ENCODE peak calls at places on chromosome 7, in nine cellular contexts. One of them, this sample, is unnamed.

GRCh38 chr7:138097064-138097741 is 20.9 kb downstream of the AKR1D1 start:
- DNase-seq in activated CD8-positive, alpha-beta memory T cell treated with anti-CD3 and anti-CD28 coated beads, Interleukin-2, amount 50 U/mL, for 48 hours: no peak
- DNase-seq in SJSA1: no peak
- DNase-seq in dermis microvascular lymphatic vessel endothelial cell: no peak
- DNase-seq in occipital lobe: no peak
- DNase-seq in M059J: peak
- DNase-seq in NCI-H460: peak
- DNase-seq in heart left ventricle: no peak
- DNase-seq in NB4: peak
- DNase-seq in this sample: no peak

GRCh38 chr7:27678617-27679260 is 16.1 kb upstream of the HIBADH start:
- DNase-seq in occipital lobe: no peak
- DNase-seq in M059J: peak
- DNase-seq in NB4: no peak
- DNase-seq in heart left ventricle: no peak
- DNase-seq in SJSA1: peak
- DNase-seq in activated CD8-positive, alpha-beta memory T cell treated with anti-CD3 and anti-CD28 coated beads, Interleukin-2, amount 50 U/mL, for 48 hours: no peak
- DNase-seq in dermis microvascular lymphatic vessel endothelial cell: no peak
- DNase-seq in NCI-H460: no peak
- DNase-seq in this sample: no peak

GRCh38 chr7:64887756-64888508 is 15.1 kb upstream of the ZNF273 start:
- DNase-seq in activated CD8-positive, alpha-beta memory T cell treated with anti-CD3 and anti-CD28 coated beads, Interleukin-2, amount 50 U/mL, for 48 hours: peak
- DNase-seq in SJSA1: no peak
- DNase-seq in NB4: peak
- DNase-seq in heart left ventricle: no peak
- DNase-seq in dermis microvascular lymphatic vessel endothelial cell: no peak
- DNase-seq in occipital lobe: no peak
- DNase-seq in NCI-H460: no peak
- DNase-seq in M059J: no peak
- DNase-seq in this sample: no peak

GRCh38 chr7:1678571-1679325 is 8.7 kb downstream of the ELFN1 start:
- DNase-seq in heart left ventricle: peak
- DNase-seq in NCI-H460: no peak
- DNase-seq in dermis microvascular lymphatic vessel endothelial cell: no peak
- DNase-seq in SJSA1: no peak
- DNase-seq in occipital lobe: no peak
- DNase-seq in activated CD8-positive, alpha-beta memory T cell treated with anti-CD3 and anti-CD28 coated beads, Interleukin-2, amount 50 U/mL, for 48 hours: peak
- DNase-seq in NB4: no peak
- DNase-seq in M059J: no peak
- DNase-seq in this sample: no peak

GRCh38 chr7:146960747-146961416 is 844.3 kb downstream of the CNTNAP2 start:
- DNase-seq in heart left ventricle: no peak
- DNase-seq in M059J: no peak
- DNase-seq in dermis microvascular lymphatic vessel endothelial cell: no peak
- DNase-seq in activated CD8-positive, alpha-beta memory T cell treated with anti-CD3 and anti-CD28 coated beads, Interleukin-2, amount 50 U/mL, for 48 hours: no peak
- DNase-seq in SJSA1: no peak
- DNase-seq in NCI-H460: no peak
- DNase-seq in NB4: no peak
- DNase-seq in occipital lobe: no peak
- DNase-seq in this sample: peak

GRCh38 chr7:76260171-76260703 is 42.2 kb upstream of the HSPB1 start:
- DNase-seq in occipital lobe: no peak
- DNase-seq in dermis microvascular lymphatic vessel endothelial cell: no peak
- DNase-seq in heart left ventricle: no peak
- DNase-seq in SJSA1: no peak
- DNase-seq in NCI-H460: peak
- DNase-seq in NB4: peak
- DNase-seq in activated CD8-positive, alpha-beta memory T cell treated with anti-CD3 and anti-CD28 coated beads, Interleukin-2, amount 50 U/mL, for 48 hours: peak
- DNase-seq in M059J: peak
- DNase-seq in this sample: peak

GRCh38 chr7:116576350-116577319 is 51.8 kb downstream of the CAV1 start:
- DNase-seq in M059J: peak
- DNase-seq in NCI-H460: no peak
- DNase-seq in heart left ventricle: no peak
- DNase-seq in NB4: no peak
- DNase-seq in dermis microvascular lymphatic vessel endothelial cell: peak
- DNase-seq in activated CD8-positive, alpha-beta memory T cell treated with anti-CD3 and anti-CD28 coated beads, Interleukin-2, amount 50 U/mL, for 48 hours: no peak
- DNase-seq in SJSA1: peak
- DNase-seq in occipital lobe: no peak
- DNase-seq in this sample: no peak

GRCh38 chr7:31735991-31736982 is 49.3 kb downstream of the PPP1R17 start:
- DNase-seq in heart left ventricle: no peak
- DNase-seq in NCI-H460: peak
- DNase-seq in SJSA1: peak
- DNase-seq in occipital lobe: peak
- DNase-seq in M059J: peak
- DNase-seq in activated CD8-positive, alpha-beta memory T cell treated with anti-CD3 and anti-CD28 coated beads, Interleukin-2, amount 50 U/mL, for 48 hours: peak
- DNase-seq in dermis microvascular lymphatic vessel endothelial cell: peak
- DNase-seq in NB4: peak
- DNase-seq in this sample: peak

GRCh38 chr7:3585826-3586225 is 284.8 kb downstream of the SDK1 start:
- DNase-seq in NCI-H460: no peak
- DNase-seq in activated CD8-positive, alpha-beta memory T cell treated with anti-CD3 and anti-CD28 coated beads, Interleukin-2, amount 50 U/mL, for 48 hours: no peak
- DNase-seq in M059J: no peak
- DNase-seq in SJSA1: no peak
- DNase-seq in occipital lobe: no peak
- DNase-seq in heart left ventricle: no peak
- DNase-seq in NB4: no peak
- DNase-seq in dermis microvascular lymphatic vessel endothelial cell: no peak
- DNase-seq in this sample: no peak

GRCh38 chr7:20906791-20907190 is 120.1 kb upstream of the SP8 start:
- DNase-seq in SJSA1: no peak
- DNase-seq in heart left ventricle: no peak
- DNase-seq in NB4: no peak
- DNase-seq in occipital lobe: no peak
- DNase-seq in dermis microvascular lymphatic vessel endothelial cell: no peak
- DNase-seq in activated CD8-positive, alpha-beta memory T cell treated with anti-CD3 and anti-CD28 coated beads, Interleukin-2, amount 50 U/mL, for 48 hours: no peak
- DNase-seq in NCI-H460: no peak
- DNase-seq in M059J: no peak
- DNase-seq in this sample: no peak

GRCh38 chr7:121012919-121013318 is 24.4 kb downstream of the CPED1 start:
- DNase-seq in NB4: no peak
- DNase-seq in dermis microvascular lymphatic vessel endothelial cell: no peak
- DNase-seq in activated CD8-positive, alpha-beta memory T cell treated with anti-CD3 and anti-CD28 coated beads, Interleukin-2, amount 50 U/mL, for 48 hours: no peak
- DNase-seq in occipital lobe: no peak
- DNase-seq in SJSA1: no peak
- DNase-seq in M059J: no peak
- DNase-seq in NCI-H460: no peak
- DNase-seq in heart left ventricle: no peak
- DNase-seq in this sample: no peak

GRCh38 chr7:17239046-17239445 is 59.4 kb upstream of the AHR start:
- DNase-seq in occipital lobe: no peak
- DNase-seq in dermis microvascular lymphatic vessel endothelial cell: no peak
- DNase-seq in NCI-H460: no peak
- DNase-seq in activated CD8-positive, alpha-beta memory T cell treated with anti-CD3 and anti-CD28 coated beads, Interleukin-2, amount 50 U/mL, for 48 hours: no peak
- DNase-seq in M059J: no peak
- DNase-seq in heart left ventricle: no peak
- DNase-seq in SJSA1: no peak
- DNase-seq in NB4: no peak
- DNase-seq in this sample: no peak

GRCh38 chr7:100540073-100540723 is 1.2 kb downstream of the AGFG2 start:
- DNase-seq in NCI-H460: no peak
- DNase-seq in dermis microvascular lymphatic vessel endothelial cell: no peak
- DNase-seq in M059J: no peak
- DNase-seq in activated CD8-positive, alpha-beta memory T cell treated with anti-CD3 and anti-CD28 coated beads, Interleukin-2, amount 50 U/mL, for 48 hours: no peak
- DNase-seq in NB4: no peak
- DNase-seq in occipital lobe: no peak
- DNase-seq in heart left ventricle: no peak
- DNase-seq in SJSA1: no peak
- DNase-seq in this sample: no peak

GRCh38 chr7:30655096-30655970 is 26.9 kb downstream of the CRHR2 start:
- DNase-seq in NCI-H460: no peak
- DNase-seq in dermis microvascular lymphatic vessel endothelial cell: no peak
- DNase-seq in occipital lobe: no peak
- DNase-seq in activated CD8-positive, alpha-beta memory T cell treated with anti-CD3 and anti-CD28 coated beads, Interleukin-2, amount 50 U/mL, for 48 hours: no peak
- DNase-seq in heart left ventricle: no peak
- DNase-seq in NB4: no peak
- DNase-seq in M059J: no peak
- DNase-seq in SJSA1: no peak
- DNase-seq in this sample: no peak

GRCh38 chr7:87414400-87415188 is 60.9 kb downstream of the ABCB4 start:
- DNase-seq in M059J: no peak
- DNase-seq in dermis microvascular lymphatic vessel endothelial cell: no peak
- DNase-seq in occipital lobe: no peak
- DNase-seq in SJSA1: no peak
- DNase-seq in heart left ventricle: no peak
- DNase-seq in activated CD8-positive, alpha-beta memory T cell treated with anti-CD3 and anti-CD28 coated beads, Interleukin-2, amount 50 U/mL, for 48 hours: no peak
- DNase-seq in NB4: no peak
- DNase-seq in NCI-H460: no peak
- DNase-seq in this sample: no peak

GRCh38 chr7:148699024-148699771 is 495 bp downstream of the CUL1 start:
- DNase-seq in activated CD8-positive, alpha-beta memory T cell treated with anti-CD3 and anti-CD28 coated beads, Interleukin-2, amount 50 U/mL, for 48 hours: peak
- DNase-seq in occipital lobe: peak
- DNase-seq in M059J: peak
- DNase-seq in heart left ventricle: peak
- DNase-seq in dermis microvascular lymphatic vessel endothelial cell: no peak
- DNase-seq in NB4: peak
- DNase-seq in NCI-H460: peak
- DNase-seq in SJSA1: peak
- DNase-seq in this sample: peak

GRCh38 chr7:104275900-104276299 is 52.5 kb upstream of the LHFPL3 start:
- DNase-seq in dermis microvascular lymphatic vessel endothelial cell: no peak
- DNase-seq in NB4: peak
- DNase-seq in NCI-H460: peak
- DNase-seq in activated CD8-positive, alpha-beta memory T cell treated with anti-CD3 and anti-CD28 coated beads, Interleukin-2, amount 50 U/mL, for 48 hours: no peak
- DNase-seq in SJSA1: no peak
- DNase-seq in heart left ventricle: no peak
- DNase-seq in M059J: peak
- DNase-seq in occipital lobe: no peak
- DNase-seq in this sample: no peak

GRCh38 chr7:101172005-101172853 is 6.9 kb upstream of the VGF start:
- DNase-seq in activated CD8-positive, alpha-beta memory T cell treated with anti-CD3 and anti-CD28 coated beads, Interleukin-2, amount 50 U/mL, for 48 hours: no peak
- DNase-seq in NB4: no peak
- DNase-seq in M059J: no peak
- DNase-seq in NCI-H460: no peak
- DNase-seq in heart left ventricle: no peak
- DNase-seq in SJSA1: no peak
- DNase-seq in occipital lobe: no peak
- DNase-seq in dermis microvascular lymphatic vessel endothelial cell: no peak
- DNase-seq in this sample: peak

GRCh38 chr7:17460001-17460400 is 161.5 kb downstream of the AHR start:
- DNase-seq in M059J: no peak
- DNase-seq in heart left ventricle: no peak
- DNase-seq in NCI-H460: no peak
- DNase-seq in SJSA1: no peak
- DNase-seq in NB4: no peak
- DNase-seq in dermis microvascular lymphatic vessel endothelial cell: no peak
- DNase-seq in activated CD8-positive, alpha-beta memory T cell treated with anti-CD3 and anti-CD28 coated beads, Interleukin-2, amount 50 U/mL, for 48 hours: no peak
- DNase-seq in occipital lobe: no peak
- DNase-seq in this sample: no peak

GRCh38 chr7:5681979-5682546 is 99.4 kb downstream of the RNF216 start:
- DNase-seq in NB4: no peak
- DNase-seq in SJSA1: no peak
- DNase-seq in activated CD8-positive, alpha-beta memory T cell treated with anti-CD3 and anti-CD28 coated beads, Interleukin-2, amount 50 U/mL, for 48 hours: no peak
- DNase-seq in heart left ventricle: no peak
- DNase-seq in occipital lobe: no peak
- DNase-seq in M059J: no peak
- DNase-seq in dermis microvascular lymphatic vessel endothelial cell: no peak
- DNase-seq in NCI-H460: no peak
- DNase-seq in this sample: no peak

GRCh38 chr7:151416921-151417320 is 7.1 kb upstream of the WDR86 start:
- DNase-seq in NB4: no peak
- DNase-seq in SJSA1: no peak
- DNase-seq in NCI-H460: no peak
- DNase-seq in dermis microvascular lymphatic vessel endothelial cell: no peak
- DNase-seq in heart left ventricle: no peak
- DNase-seq in occipital lobe: no peak
- DNase-seq in M059J: no peak
- DNase-seq in activated CD8-positive, alpha-beta memory T cell treated with anti-CD3 and anti-CD28 coated beads, Interleukin-2, amount 50 U/mL, for 48 hours: no peak
- DNase-seq in this sample: no peak

GRCh38 chr7:20798081-20798693 is 11.5 kb upstream of the SP8 start:
- DNase-seq in activated CD8-positive, alpha-beta memory T cell treated with anti-CD3 and anti-CD28 coated beads, Interleukin-2, amount 50 U/mL, for 48 hours: peak
- DNase-seq in SJSA1: peak
- DNase-seq in M059J: peak
- DNase-seq in NCI-H460: peak
- DNase-seq in NB4: peak
- DNase-seq in occipital lobe: no peak
- DNase-seq in dermis microvascular lymphatic vessel endothelial cell: no peak
- DNase-seq in heart left ventricle: peak
- DNase-seq in this sample: peak

GRCh38 chr7:35680403-35681013 is 14.4 kb downstream of the HERPUD2 start:
- DNase-seq in activated CD8-positive, alpha-beta memory T cell treated with anti-CD3 and anti-CD28 coated beads, Interleukin-2, amount 50 U/mL, for 48 hours: no peak
- DNase-seq in SJSA1: no peak
- DNase-seq in NCI-H460: no peak
- DNase-seq in NB4: no peak
- DNase-seq in occipital lobe: no peak
- DNase-seq in dermis microvascular lymphatic vessel endothelial cell: no peak
- DNase-seq in M059J: no peak
- DNase-seq in heart left ventricle: no peak
- DNase-seq in this sample: no peak

GRCh38 chr7:106626376-106627293 is 34.3 kb downstream of the CCDC71L start:
- DNase-seq in dermis microvascular lymphatic vessel endothelial cell: no peak
- DNase-seq in SJSA1: no peak
- DNase-seq in NCI-H460: no peak
- DNase-seq in NB4: no peak
- DNase-seq in occipital lobe: no peak
- DNase-seq in heart left ventricle: no peak
- DNase-seq in activated CD8-positive, alpha-beta memory T cell treated with anti-CD3 and anti-CD28 coated beads, Interleukin-2, amount 50 U/mL, for 48 hours: no peak
- DNase-seq in M059J: no peak
- DNase-seq in this sample: no peak

GRCh38 chr7:29139191-29139590 is 7.1 kb downstream of the CPVL start:
- DNase-seq in M059J: peak
- DNase-seq in activated CD8-positive, alpha-beta memory T cell treated with anti-CD3 and anti-CD28 coated beads, Interleukin-2, amount 50 U/mL, for 48 hours: no peak
- DNase-seq in occipital lobe: no peak
- DNase-seq in dermis microvascular lymphatic vessel endothelial cell: no peak
- DNase-seq in NCI-H460: no peak
- DNase-seq in heart left ventricle: no peak
- DNase-seq in SJSA1: no peak
- DNase-seq in NB4: no peak
- DNase-seq in this sample: no peak

GRCh38 chr7:2022021-2022409 is 210.7 kb downstream of the MAD1L1 start:
- DNase-seq in NB4: no peak
- DNase-seq in activated CD8-positive, alpha-beta memory T cell treated with anti-CD3 and anti-CD28 coated beads, Interleukin-2, amount 50 U/mL, for 48 hours: no peak
- DNase-seq in heart left ventricle: peak
- DNase-seq in dermis microvascular lymphatic vessel endothelial cell: no peak
- DNase-seq in SJSA1: no peak
- DNase-seq in M059J: no peak
- DNase-seq in occipital lobe: no peak
- DNase-seq in NCI-H460: no peak
- DNase-seq in this sample: no peak

GRCh38 chr7:28708458-28708951 is 249.6 kb downstream of the TRIL start:
- DNase-seq in occipital lobe: peak
- DNase-seq in M059J: peak
- DNase-seq in heart left ventricle: no peak
- DNase-seq in SJSA1: no peak
- DNase-seq in NCI-H460: no peak
- DNase-seq in activated CD8-positive, alpha-beta memory T cell treated with anti-CD3 and anti-CD28 coated beads, Interleukin-2, amount 50 U/mL, for 48 hours: no peak
- DNase-seq in dermis microvascular lymphatic vessel endothelial cell: no peak
- DNase-seq in NB4: no peak
- DNase-seq in this sample: no peak

GRCh38 chr7:95525503-95525902 is 39.8 kb downstream of the ASB4 start:
- DNase-seq in dermis microvascular lymphatic vessel endothelial cell: no peak
- DNase-seq in M059J: peak
- DNase-seq in activated CD8-positive, alpha-beta memory T cell treated with anti-CD3 and anti-CD28 coated beads, Interleukin-2, amount 50 U/mL, for 48 hours: no peak
- DNase-seq in SJSA1: no peak
- DNase-seq in occipital lobe: no peak
- DNase-seq in NCI-H460: no peak
- DNase-seq in heart left ventricle: no peak
- DNase-seq in NB4: no peak
- DNase-seq in this sample: no peak

GRCh38 chr7:100503350-100503735 is 19.6 kb downstream of the NYAP1 start:
- DNase-seq in activated CD8-positive, alpha-beta memory T cell treated with anti-CD3 and anti-CD28 coated beads, Interleukin-2, amount 50 U/mL, for 48 hours: no peak
- DNase-seq in M059J: peak
- DNase-seq in NCI-H460: no peak
- DNase-seq in SJSA1: peak
- DNase-seq in NB4: no peak
- DNase-seq in heart left ventricle: no peak
- DNase-seq in occipital lobe: no peak
- DNase-seq in dermis microvascular lymphatic vessel endothelial cell: peak
- DNase-seq in this sample: no peak

GRCh38 chr7:98707076-98707475 is 90.0 kb downstream of the NPTX2 start:
- DNase-seq in dermis microvascular lymphatic vessel endothelial cell: no peak
- DNase-seq in M059J: no peak
- DNase-seq in NCI-H460: no peak
- DNase-seq in NB4: no peak
- DNase-seq in SJSA1: no peak
- DNase-seq in activated CD8-positive, alpha-beta memory T cell treated with anti-CD3 and anti-CD28 coated beads, Interleukin-2, amount 50 U/mL, for 48 hours: no peak
- DNase-seq in occipital lobe: no peak
- DNase-seq in heart left ventricle: no peak
- DNase-seq in this sample: no peak

GRCh38 chr7:51693258-51693657 is 376.6 kb upstream of the COBL start:
- DNase-seq in SJSA1: no peak
- DNase-seq in heart left ventricle: no peak
- DNase-seq in dermis microvascular lymphatic vessel endothelial cell: no peak
- DNase-seq in activated CD8-positive, alpha-beta memory T cell treated with anti-CD3 and anti-CD28 coated beads, Interleukin-2, amount 50 U/mL, for 48 hours: no peak
- DNase-seq in NB4: no peak
- DNase-seq in occipital lobe: no peak
- DNase-seq in M059J: no peak
- DNase-seq in NCI-H460: no peak
- DNase-seq in this sample: no peak

This sample was measured in ecto neural progenitor cell.